ENCODE peak calls at places on chromosome 14, in eight cellular contexts. O is pons, A is lower leg skin, J is stomach, I is stromal cell of bone marrow, G is fibroblast of pulmonary artery, Q is mesendoderm, C is lower lobe of right lung. B is an unnamed sample.

GRCh38 chr14:99612737-99613330 is 8.8 kb upstream of the CCDC85C start:
- DNase-seq in C (no peak), G (peak), Q (no peak), J (no peak), O (no peak), I (peak), A (no peak), B (no peak)

GRCh38 chr14:39827901-39828655 is 395.8 kb upstream of the FBXO33 start:
- DNase-seq in A (no peak), G (no peak), C (no peak), J (no peak), O (no peak), I (no peak), Q (no peak), B (no peak)

GRCh38 chr14:92704036-92704804 is 44.2 kb downstream of the LGMN start:
- DNase-seq in I (no peak), C (no peak), A (no peak), Q (no peak), O (peak), J (peak), G (no peak), B (no peak)

GRCh38 chr14:91371011-91371989 is 46.3 kb downstream of the CCDC88C start:
- DNase-seq in J (no peak), O (no peak), Q (no peak), G (no peak), I (no peak), C (no peak), A (no peak), B (no peak)

GRCh38 chr14:31510222-31510621 is 22.4 kb upstream of the GPR33 start:
- DNase-seq in Q (peak), I (no peak), J (no peak), G (peak), A (no peak), C (no peak), O (peak), B (no peak)

GRCh38 chr14:99146991-99147740 is 124.8 kb downstream of the BCL11B start:
- DNase-seq in J (peak), G (no peak), Q (no peak), I (no peak), O (no peak), C (no peak), A (no peak), B (no peak)

GRCh38 chr14:34474187-34474679 is 12.2 kb upstream of the SPTSSA start:
- DNase-seq in I (no peak), A (no peak), O (no peak), G (no peak), C (no peak), J (no peak), Q (no peak), B (no peak)

GRCh38 chr14:76391981-76392690 is 16.2 kb downstream of the ESRRB start:
- DNase-seq in C (no peak), G (no peak), J (no peak), A (no peak), O (no peak), Q (no peak), I (no peak), B (no peak)

GRCh38 chr14:91127411-91127810 is 13.5 kb downstream of the DGLUCY start:
- DNase-seq in G (no peak), Q (no peak), C (peak), J (peak), O (no peak), A (peak), I (no peak), B (no peak)

GRCh38 chr14:74619672-74620131 is 7.7 kb upstream of the LTBP2 start:
- DNase-seq in C (peak), O (no peak), A (peak), Q (peak), J (peak), G (peak), I (peak), B (peak)

GRCh38 chr14:74608959-74609611 is 3.0 kb downstream of the LTBP2 start:
- DNase-seq in A (peak), G (peak), Q (peak), O (peak), J (peak), I (peak), C (peak), B (peak)

GRCh38 chr14:89516173-89516572 is 99.1 kb upstream of the FOXN3 start:
- DNase-seq in Q (no peak), A (no peak), C (no peak), O (no peak), G (no peak), J (no peak), I (no peak), B (no peak)

GRCh38 chr14:23559010-23559920 is 3.2 kb downstream of the THTPA start:
- DNase-seq in J (peak), A (no peak), I (no peak), Q (no peak), O (no peak), C (peak), G (peak), B (no peak)

GRCh38 chr14:71078481-71078880 is 171.2 kb downstream of the PCNX1 start:
- DNase-seq in Q (no peak), A (no peak), I (no peak), O (no peak), G (peak), J (no peak), C (no peak), B (no peak)

GRCh38 chr14:72559227-72559626 is 334.7 kb downstream of the DPF3 start:
- DNase-seq in Q (peak), I (peak), A (no peak), C (no peak), G (no peak), J (no peak), O (no peak), B (no peak)

GRCh38 chr14:70086685-70087379 is 101.9 kb downstream of the SLC8A3 start:
- DNase-seq in O (peak), G (peak), Q (peak), J (peak), I (peak), C (no peak), A (no peak), B (no peak)

GRCh38 chr14:102591372-102591943 is 991 bp upstream of the RCOR1 start:
- DNase-seq in O (peak), Q (no peak), J (peak), G (no peak), A (peak), C (peak), I (no peak), B (no peak)

GRCh38 chr14:75562494-75562893 is 15.9 kb upstream of the FLVCR2 start:
- DNase-seq in C (no peak), G (no peak), Q (no peak), A (no peak), I (no peak), J (no peak), O (no peak), B (no peak)

GRCh38 chr14:49867831-49868719 is 15.5 kb upstream of the NEMF start:
- DNase-seq in C (peak), Q (peak), I (peak), A (peak), O (peak), G (peak), J (peak), B (peak)

GRCh38 chr14:49545071-49545470 is 41.1 kb downstream of the RPS29 start:
- DNase-seq in I (no peak), C (no peak), O (no peak), G (no peak), J (no peak), Q (peak), A (no peak), B (no peak)

GRCh38 chr14:101250948-101251811 is 310.1 kb upstream of the DIO3 start:
- DNase-seq in J (no peak), I (no peak), Q (no peak), C (peak), A (no peak), O (no peak), G (no peak), B (peak)

GRCh38 chr14:103257211-103257962 is 76.7 kb upstream of the EIF5 start:
- DNase-seq in C (no peak), J (no peak), Q (no peak), I (no peak), O (no peak), G (peak), A (no peak), B (no peak)

GRCh38 chr14:36520601-36521525 is 831 bp upstream of the NKX2-1 start:
- DNase-seq in G (peak), Q (peak), J (peak), I (peak), C (peak), A (no peak), O (no peak), B (no peak)

GRCh38 chr14:96069421-96069820 is 30.3 kb downstream of the C14orf132 start:
- DNase-seq in C (peak), G (no peak), I (no peak), O (no peak), J (no peak), A (no peak), Q (no peak), B (no peak)

GRCh38 chr14:75401356-75401755 is 26.5 kb upstream of the JDP2 start:
- DNase-seq in I (peak), O (no peak), G (peak), C (no peak), A (peak), Q (peak), J (no peak), B (peak)

GRCh38 chr14:79101388-79101787 is 931.2 kb downstream of the NRXN3 start:
- DNase-seq in G (no peak), Q (no peak), O (no peak), I (no peak), C (no peak), A (no peak), J (no peak), B (no peak)

GRCh38 chr14:100302616-100303015 is 3.6 kb downstream of the SLC25A29 start:
- DNase-seq in O (no peak), G (no peak), I (no peak), C (no peak), J (peak), Q (no peak), A (no peak), B (no peak)

GRCh38 chr14:56247495-56248087 is 129.4 kb downstream of the PELI2 start:
- DNase-seq in I (no peak), Q (no peak), O (peak), J (no peak), G (peak), A (no peak), C (no peak), B (no peak)

GRCh38 chr14:54769955-54770863 is 132.4 kb downstream of the GCH1 start:
- DNase-seq in C (no peak), G (no peak), O (no peak), Q (no peak), A (no peak), J (no peak), I (no peak), B (no peak)

GRCh38 chr14:91606851-91607250 is 96.7 kb upstream of the PPP4R3A start:
- DNase-seq in J (no peak), G (peak), I (no peak), O (no peak), C (no peak), Q (no peak), A (no peak), B (no peak)

GRCh38 chr14:94570002-94570400 is 8.8 kb downstream of the SERPINA4 start:
- DNase-seq in C (no peak), A (no peak), Q (no peak), O (no peak), I (no peak), G (no peak), J (no peak), B (no peak)

GRCh38 chr14:103531421-103532215 is 2.6 kb downstream of the TRMT61A start:
- DNase-seq in A (no peak), G (no peak), Q (no peak), C (no peak), J (no peak), O (no peak), I (no peak), B (no peak)

GRCh38 chr14:99436247-99437180 is 44.1 kb downstream of the SETD3 start:
- DNase-seq in O (no peak), A (no peak), I (no peak), C (no peak), Q (no peak), J (no peak), G (peak), B (no peak)

B was measured in right atrium auricular region.